ENCODE peak calls at places on chromosomes 4 and X, in six cellular contexts. One of them, this sample, is unnamed.
A peak's percentile ranks its signal among the peaks of the same experiment; 100 is the strongest.

GRCh38 chrX:148593146-148593545 is 92.7 kb downstream of the AFF2 start:
- DNase-seq in cardiac fibroblast: no peak
- DNase-seq in NCI-H1694 treated with DMSO at 0.1 percent for 48 hours: no peak
- DNase-seq in glomerular endothelial cell: no peak
- DNase-seq in NCI-H510A treated with DMSO at 0.1 percent for 48 hours: no peak
- DNase-seq in activated CD4-positive, alpha-beta T cell treated with anti-CD3 and anti-CD28 coated beads, Interleukin-2, amount 50 U/mL, for 1 hour: no peak
- DNase-seq in this sample: no peak

GRCh38 chr4:122522944-122523343 is 66.4 kb upstream of the IL2 start:
- DNase-seq in cardiac fibroblast: no peak
- DNase-seq in NCI-H510A treated with DMSO at 0.1 percent for 48 hours: no peak
- DNase-seq in NCI-H1694 treated with DMSO at 0.1 percent for 48 hours: no peak
- DNase-seq in glomerular endothelial cell: no peak
- DNase-seq in activated CD4-positive, alpha-beta T cell treated with anti-CD3 and anti-CD28 coated beads, Interleukin-2, amount 50 U/mL, for 1 hour: no peak
- DNase-seq in this sample: no peak

GRCh38 chr4:119738901-119739300 is 110.3 kb upstream of the PDE5A start:
- DNase-seq in glomerular endothelial cell: no peak
- DNase-seq in cardiac fibroblast: no peak
- DNase-seq in NCI-H510A treated with DMSO at 0.1 percent for 48 hours: no peak
- DNase-seq in activated CD4-positive, alpha-beta T cell treated with anti-CD3 and anti-CD28 coated beads, Interleukin-2, amount 50 U/mL, for 1 hour: no peak
- DNase-seq in NCI-H1694 treated with DMSO at 0.1 percent for 48 hours: no peak
- DNase-seq in this sample: no peak

GRCh38 chr4:119729815-119730643 is 101.4 kb upstream of the PDE5A start:
- DNase-seq in cardiac fibroblast: peak; percentile 89
- DNase-seq in glomerular endothelial cell: peak; percentile 73
- DNase-seq in activated CD4-positive, alpha-beta T cell treated with anti-CD3 and anti-CD28 coated beads, Interleukin-2, amount 50 U/mL, for 1 hour: no peak
- DNase-seq in NCI-H1694 treated with DMSO at 0.1 percent for 48 hours: no peak
- DNase-seq in NCI-H510A treated with DMSO at 0.1 percent for 48 hours: no peak
- DNase-seq in this sample: no peak

GRCh38 chr4:184101711-184102110 is 116.0 kb downstream of the ENPP6 start:
- DNase-seq in activated CD4-positive, alpha-beta T cell treated with anti-CD3 and anti-CD28 coated beads, Interleukin-2, amount 50 U/mL, for 1 hour: no peak
- DNase-seq in cardiac fibroblast: no peak
- DNase-seq in NCI-H510A treated with DMSO at 0.1 percent for 48 hours: no peak
- DNase-seq in NCI-H1694 treated with DMSO at 0.1 percent for 48 hours: no peak
- DNase-seq in glomerular endothelial cell: no peak
- DNase-seq in this sample: no peak

GRCh38 chr4:19987746-19988145 is 264.0 kb upstream of the SLIT2 start:
- DNase-seq in glomerular endothelial cell: no peak
- DNase-seq in NCI-H1694 treated with DMSO at 0.1 percent for 48 hours: no peak
- DNase-seq in NCI-H510A treated with DMSO at 0.1 percent for 48 hours: no peak
- DNase-seq in activated CD4-positive, alpha-beta T cell treated with anti-CD3 and anti-CD28 coated beads, Interleukin-2, amount 50 U/mL, for 1 hour: no peak
- DNase-seq in cardiac fibroblast: peak; percentile 87
- DNase-seq in this sample: no peak

GRCh38 chrX:46317158-46317557 is 228.1 kb downstream of the ZNF674 start:
- DNase-seq in glomerular endothelial cell: no peak
- DNase-seq in NCI-H510A treated with DMSO at 0.1 percent for 48 hours: no peak
- DNase-seq in NCI-H1694 treated with DMSO at 0.1 percent for 48 hours: no peak
- DNase-seq in activated CD4-positive, alpha-beta T cell treated with anti-CD3 and anti-CD28 coated beads, Interleukin-2, amount 50 U/mL, for 1 hour: no peak
- DNase-seq in cardiac fibroblast: no peak
- DNase-seq in this sample: no peak

GRCh38 chrX:20317873-20318272 is 51.2 kb upstream of the RPS6KA3 start:
- DNase-seq in activated CD4-positive, alpha-beta T cell treated with anti-CD3 and anti-CD28 coated beads, Interleukin-2, amount 50 U/mL, for 1 hour: no peak
- DNase-seq in glomerular endothelial cell: no peak
- DNase-seq in cardiac fibroblast: no peak
- DNase-seq in NCI-H510A treated with DMSO at 0.1 percent for 48 hours: no peak
- DNase-seq in NCI-H1694 treated with DMSO at 0.1 percent for 48 hours: no peak
- DNase-seq in this sample: no peak

GRCh38 chr4:21765810-21766407 is 182.7 kb downstream of the KCNIP4 start:
- DNase-seq in cardiac fibroblast: peak; percentile 68
- DNase-seq in glomerular endothelial cell: peak; percentile 54
- DNase-seq in NCI-H510A treated with DMSO at 0.1 percent for 48 hours: peak; percentile 44
- DNase-seq in activated CD4-positive, alpha-beta T cell treated with anti-CD3 and anti-CD28 coated beads, Interleukin-2, amount 50 U/mL, for 1 hour: no peak
- DNase-seq in NCI-H1694 treated with DMSO at 0.1 percent for 48 hours: peak; percentile 53
- DNase-seq in this sample: no peak

GRCh38 chrX:21734175-21734574 is 23.7 kb downstream of the SMPX start:
- DNase-seq in cardiac fibroblast: no peak
- DNase-seq in NCI-H1694 treated with DMSO at 0.1 percent for 48 hours: no peak
- DNase-seq in NCI-H510A treated with DMSO at 0.1 percent for 48 hours: no peak
- DNase-seq in activated CD4-positive, alpha-beta T cell treated with anti-CD3 and anti-CD28 coated beads, Interleukin-2, amount 50 U/mL, for 1 hour: no peak
- DNase-seq in glomerular endothelial cell: no peak
- DNase-seq in this sample: no peak

GRCh38 chrX:44035576-44035975 is 62.4 kb upstream of the NDP start:
- DNase-seq in NCI-H510A treated with DMSO at 0.1 percent for 48 hours: no peak
- DNase-seq in activated CD4-positive, alpha-beta T cell treated with anti-CD3 and anti-CD28 coated beads, Interleukin-2, amount 50 U/mL, for 1 hour: no peak
- DNase-seq in NCI-H1694 treated with DMSO at 0.1 percent for 48 hours: no peak
- DNase-seq in glomerular endothelial cell: no peak
- DNase-seq in cardiac fibroblast: peak; percentile 36
- DNase-seq in this sample: no peak

GRCh38 chrX:113741744-113742143 is 842.1 kb upstream of the HTR2C start:
- DNase-seq in NCI-H1694 treated with DMSO at 0.1 percent for 48 hours: no peak
- DNase-seq in activated CD4-positive, alpha-beta T cell treated with anti-CD3 and anti-CD28 coated beads, Interleukin-2, amount 50 U/mL, for 1 hour: no peak
- DNase-seq in NCI-H510A treated with DMSO at 0.1 percent for 48 hours: no peak
- DNase-seq in cardiac fibroblast: peak; percentile 41
- DNase-seq in glomerular endothelial cell: no peak
- DNase-seq in this sample: no peak

GRCh38 chr4:137531951-137532868 is at the start of gene PCDH18:
- DNase-seq in activated CD4-positive, alpha-beta T cell treated with anti-CD3 and anti-CD28 coated beads, Interleukin-2, amount 50 U/mL, for 1 hour: no peak
- DNase-seq in NCI-H510A treated with DMSO at 0.1 percent for 48 hours: peak; percentile 20
- DNase-seq in NCI-H1694 treated with DMSO at 0.1 percent for 48 hours: no peak
- DNase-seq in glomerular endothelial cell: no peak
- DNase-seq in cardiac fibroblast: peak; percentile 97
- DNase-seq in this sample: no peak

GRCh38 chr4:8316911-8317351 is 47.4 kb downstream of the HTRA3 start:
- DNase-seq in NCI-H1694 treated with DMSO at 0.1 percent for 48 hours: no peak
- DNase-seq in cardiac fibroblast: no peak
- DNase-seq in NCI-H510A treated with DMSO at 0.1 percent for 48 hours: no peak
- DNase-seq in glomerular endothelial cell: no peak
- DNase-seq in activated CD4-positive, alpha-beta T cell treated with anti-CD3 and anti-CD28 coated beads, Interleukin-2, amount 50 U/mL, for 1 hour: no peak
- DNase-seq in this sample: no peak

GRCh38 chr4:38832624-38833528 is 23.7 kb downstream of the TLR6 start:
- DNase-seq in NCI-H510A treated with DMSO at 0.1 percent for 48 hours: no peak
- DNase-seq in glomerular endothelial cell: no peak
- DNase-seq in NCI-H1694 treated with DMSO at 0.1 percent for 48 hours: no peak
- DNase-seq in activated CD4-positive, alpha-beta T cell treated with anti-CD3 and anti-CD28 coated beads, Interleukin-2, amount 50 U/mL, for 1 hour: no peak
- DNase-seq in cardiac fibroblast: no peak
- DNase-seq in this sample: no peak

GRCh38 chrX:109841869-109842579 is 109.0 kb upstream of the ACSL4 start:
- DNase-seq in cardiac fibroblast: peak; percentile 53
- DNase-seq in glomerular endothelial cell: no peak
- DNase-seq in NCI-H510A treated with DMSO at 0.1 percent for 48 hours: no peak
- DNase-seq in activated CD4-positive, alpha-beta T cell treated with anti-CD3 and anti-CD28 coated beads, Interleukin-2, amount 50 U/mL, for 1 hour: no peak
- DNase-seq in NCI-H1694 treated with DMSO at 0.1 percent for 48 hours: no peak
- DNase-seq in this sample: no peak

GRCh38 chrX:140249122-140249521 is 255.7 kb downstream of the SOX3 start:
- DNase-seq in activated CD4-positive, alpha-beta T cell treated with anti-CD3 and anti-CD28 coated beads, Interleukin-2, amount 50 U/mL, for 1 hour: no peak
- DNase-seq in glomerular endothelial cell: no peak
- DNase-seq in NCI-H1694 treated with DMSO at 0.1 percent for 48 hours: no peak
- DNase-seq in cardiac fibroblast: no peak
- DNase-seq in NCI-H510A treated with DMSO at 0.1 percent for 48 hours: no peak
- DNase-seq in this sample: no peak

GRCh38 chr4:121185960-121186359 is 21.8 kb upstream of the TNIP3 start:
- DNase-seq in NCI-H510A treated with DMSO at 0.1 percent for 48 hours: no peak
- DNase-seq in glomerular endothelial cell: no peak
- DNase-seq in cardiac fibroblast: no peak
- DNase-seq in NCI-H1694 treated with DMSO at 0.1 percent for 48 hours: no peak
- DNase-seq in activated CD4-positive, alpha-beta T cell treated with anti-CD3 and anti-CD28 coated beads, Interleukin-2, amount 50 U/mL, for 1 hour: no peak
- DNase-seq in this sample: no peak

GRCh38 chrX:97637289-97637688 is 753.6 kb downstream of the RPA4 start:
- DNase-seq in NCI-H1694 treated with DMSO at 0.1 percent for 48 hours: no peak
- DNase-seq in cardiac fibroblast: no peak
- DNase-seq in glomerular endothelial cell: no peak
- DNase-seq in activated CD4-positive, alpha-beta T cell treated with anti-CD3 and anti-CD28 coated beads, Interleukin-2, amount 50 U/mL, for 1 hour: no peak
- DNase-seq in NCI-H510A treated with DMSO at 0.1 percent for 48 hours: no peak
- DNase-seq in this sample: no peak

GRCh38 chrX:75158054-75158453 is 2.0 kb upstream of the ABCB7 start:
- DNase-seq in NCI-H510A treated with DMSO at 0.1 percent for 48 hours: no peak
- DNase-seq in cardiac fibroblast: no peak
- DNase-seq in activated CD4-positive, alpha-beta T cell treated with anti-CD3 and anti-CD28 coated beads, Interleukin-2, amount 50 U/mL, for 1 hour: no peak
- DNase-seq in NCI-H1694 treated with DMSO at 0.1 percent for 48 hours: no peak
- DNase-seq in glomerular endothelial cell: no peak
- DNase-seq in this sample: no peak

GRCh38 chr4:174316546-174316945 is 32.8 kb downstream of the CEP44 start:
- DNase-seq in NCI-H510A treated with DMSO at 0.1 percent for 48 hours: no peak
- DNase-seq in NCI-H1694 treated with DMSO at 0.1 percent for 48 hours: no peak
- DNase-seq in cardiac fibroblast: no peak
- DNase-seq in activated CD4-positive, alpha-beta T cell treated with anti-CD3 and anti-CD28 coated beads, Interleukin-2, amount 50 U/mL, for 1 hour: no peak
- DNase-seq in glomerular endothelial cell: no peak
- DNase-seq in this sample: no peak

GRCh38 chrX:39869846-39870601 is 227.7 kb downstream of the BCOR start:
- DNase-seq in glomerular endothelial cell: no peak
- DNase-seq in activated CD4-positive, alpha-beta T cell treated with anti-CD3 and anti-CD28 coated beads, Interleukin-2, amount 50 U/mL, for 1 hour: peak; percentile 53
- DNase-seq in NCI-H510A treated with DMSO at 0.1 percent for 48 hours: no peak
- DNase-seq in cardiac fibroblast: peak; percentile 64
- DNase-seq in NCI-H1694 treated with DMSO at 0.1 percent for 48 hours: no peak
- DNase-seq in this sample: peak; percentile 70

GRCh38 chr4:26858947-26859401 is 1.7 kb upstream of the STIM2 start:
- DNase-seq in glomerular endothelial cell: no peak
- DNase-seq in NCI-H1694 treated with DMSO at 0.1 percent for 48 hours: no peak
- DNase-seq in activated CD4-positive, alpha-beta T cell treated with anti-CD3 and anti-CD28 coated beads, Interleukin-2, amount 50 U/mL, for 1 hour: no peak
- DNase-seq in cardiac fibroblast: no peak
- DNase-seq in NCI-H510A treated with DMSO at 0.1 percent for 48 hours: no peak
- DNase-seq in this sample: no peak

GRCh38 chr4:71125137-71125536 is 131.7 kb downstream of the DCK start:
- DNase-seq in activated CD4-positive, alpha-beta T cell treated with anti-CD3 and anti-CD28 coated beads, Interleukin-2, amount 50 U/mL, for 1 hour: no peak
- DNase-seq in glomerular endothelial cell: no peak
- DNase-seq in NCI-H510A treated with DMSO at 0.1 percent for 48 hours: no peak
- DNase-seq in cardiac fibroblast: no peak
- DNase-seq in NCI-H1694 treated with DMSO at 0.1 percent for 48 hours: no peak
- DNase-seq in this sample: no peak

GRCh38 chr4:161799687-161800086 is 364.1 kb downstream of the FSTL5 start:
- DNase-seq in glomerular endothelial cell: no peak
- DNase-seq in NCI-H510A treated with DMSO at 0.1 percent for 48 hours: peak; percentile 83
- DNase-seq in NCI-H1694 treated with DMSO at 0.1 percent for 48 hours: no peak
- DNase-seq in activated CD4-positive, alpha-beta T cell treated with anti-CD3 and anti-CD28 coated beads, Interleukin-2, amount 50 U/mL, for 1 hour: no peak
- DNase-seq in cardiac fibroblast: no peak
- DNase-seq in this sample: no peak

This sample was measured in effector memory CD8-positive, alpha-beta T cell.